ENCODE peak calls at places on chromosomes 3 and 15, in seven cellular contexts. One of them, this sample, is unnamed.

GRCh38 chr15:84781505-84781904 is 33.1 kb downstream of the ZNF592 start:
- DNase-seq in lung: no peak
- DNase-seq in HCT116: no peak
- DNase-seq in fibroblast of pulmonary artery: no peak
- DNase-seq in CD14-positive monocyte: no peak
- DNase-seq in fibroblast of mammary gland: peak
- DNase-seq in neural progenitor cell: no peak
- DNase-seq in this sample: no peak

GRCh38 chr15:87354661-87355410 is 901.7 kb downstream of the NTRK3 start:
- DNase-seq in fibroblast of pulmonary artery: peak
- DNase-seq in CD14-positive monocyte: no peak
- DNase-seq in lung: no peak
- DNase-seq in neural progenitor cell: no peak
- DNase-seq in fibroblast of mammary gland: peak
- DNase-seq in HCT116: no peak
- DNase-seq in this sample: peak

GRCh38 chr15:71333839-71334238 is 218.6 kb downstream of the THSD4 start:
- DNase-seq in neural progenitor cell: no peak
- DNase-seq in lung: no peak
- DNase-seq in CD14-positive monocyte: no peak
- DNase-seq in fibroblast of pulmonary artery: peak
- DNase-seq in fibroblast of mammary gland: peak
- DNase-seq in HCT116: no peak
- DNase-seq in this sample: peak

GRCh38 chr3:126402666-126403302 is 8.1 kb downstream of the CFAP100 start:
- DNase-seq in neural progenitor cell: no peak
- DNase-seq in HCT116: no peak
- DNase-seq in lung: no peak
- DNase-seq in fibroblast of pulmonary artery: no peak
- DNase-seq in fibroblast of mammary gland: no peak
- DNase-seq in CD14-positive monocyte: peak
- DNase-seq in this sample: no peak

GRCh38 chr3:28326458-28326926 is 22.0 kb upstream of the ZCWPW2 start:
- DNase-seq in fibroblast of pulmonary artery: no peak
- DNase-seq in fibroblast of mammary gland: peak
- DNase-seq in lung: no peak
- DNase-seq in neural progenitor cell: no peak
- DNase-seq in HCT116: no peak
- DNase-seq in CD14-positive monocyte: no peak
- DNase-seq in this sample: no peak

GRCh38 chr3:143207338-143207961 is 87.9 kb downstream of the CHST2 start:
- DNase-seq in HCT116: no peak
- DNase-seq in neural progenitor cell: peak
- DNase-seq in fibroblast of mammary gland: peak
- DNase-seq in lung: no peak
- DNase-seq in CD14-positive monocyte: no peak
- DNase-seq in fibroblast of pulmonary artery: peak
- DNase-seq in this sample: peak

GRCh38 chr3:163039636-163040035 is 1543.0 kb downstream of the OTOL1 start:
- DNase-seq in lung: no peak
- DNase-seq in neural progenitor cell: no peak
- DNase-seq in fibroblast of pulmonary artery: no peak
- DNase-seq in CD14-positive monocyte: no peak
- DNase-seq in fibroblast of mammary gland: no peak
- DNase-seq in HCT116: no peak
- DNase-seq in this sample: no peak

GRCh38 chr3:111666041-111666735 is 71.0 kb upstream of the ZBED2 start:
- DNase-seq in fibroblast of mammary gland: no peak
- DNase-seq in CD14-positive monocyte: no peak
- DNase-seq in fibroblast of pulmonary artery: no peak
- DNase-seq in HCT116: no peak
- DNase-seq in lung: no peak
- DNase-seq in neural progenitor cell: no peak
- DNase-seq in this sample: no peak

GRCh38 chr15:47717036-47717611 is at the start of gene SEMA6D:
- DNase-seq in CD14-positive monocyte: no peak
- DNase-seq in fibroblast of mammary gland: peak
- DNase-seq in lung: peak
- DNase-seq in HCT116: no peak
- DNase-seq in neural progenitor cell: peak
- DNase-seq in fibroblast of pulmonary artery: peak
- DNase-seq in this sample: peak

GRCh38 chr15:42591238-42591936 is 16.0 kb downstream of the STARD9 start:
- DNase-seq in HCT116: no peak
- DNase-seq in neural progenitor cell: no peak
- DNase-seq in fibroblast of pulmonary artery: peak
- DNase-seq in lung: no peak
- DNase-seq in CD14-positive monocyte: no peak
- DNase-seq in fibroblast of mammary gland: peak
- DNase-seq in this sample: peak

GRCh38 chr3:45010718-45011355 is 15.3 kb upstream of the CLEC3B start:
- DNase-seq in CD14-positive monocyte: no peak
- DNase-seq in lung: no peak
- DNase-seq in HCT116: no peak
- DNase-seq in fibroblast of pulmonary artery: peak
- DNase-seq in neural progenitor cell: no peak
- DNase-seq in fibroblast of mammary gland: peak
- DNase-seq in this sample: peak

GRCh38 chr3:160815280-160815679 is 59.2 kb downstream of the PPM1L start:
- DNase-seq in lung: no peak
- DNase-seq in CD14-positive monocyte: no peak
- DNase-seq in HCT116: no peak
- DNase-seq in neural progenitor cell: no peak
- DNase-seq in fibroblast of pulmonary artery: no peak
- DNase-seq in fibroblast of mammary gland: no peak
- DNase-seq in this sample: no peak

GRCh38 chr3:45509038-45509767 is 85.3 kb upstream of the LIMD1 start:
- DNase-seq in HCT116: peak
- DNase-seq in lung: no peak
- DNase-seq in neural progenitor cell: no peak
- DNase-seq in CD14-positive monocyte: no peak
- DNase-seq in fibroblast of pulmonary artery: peak
- DNase-seq in fibroblast of mammary gland: peak
- DNase-seq in this sample: peak

DNA sequence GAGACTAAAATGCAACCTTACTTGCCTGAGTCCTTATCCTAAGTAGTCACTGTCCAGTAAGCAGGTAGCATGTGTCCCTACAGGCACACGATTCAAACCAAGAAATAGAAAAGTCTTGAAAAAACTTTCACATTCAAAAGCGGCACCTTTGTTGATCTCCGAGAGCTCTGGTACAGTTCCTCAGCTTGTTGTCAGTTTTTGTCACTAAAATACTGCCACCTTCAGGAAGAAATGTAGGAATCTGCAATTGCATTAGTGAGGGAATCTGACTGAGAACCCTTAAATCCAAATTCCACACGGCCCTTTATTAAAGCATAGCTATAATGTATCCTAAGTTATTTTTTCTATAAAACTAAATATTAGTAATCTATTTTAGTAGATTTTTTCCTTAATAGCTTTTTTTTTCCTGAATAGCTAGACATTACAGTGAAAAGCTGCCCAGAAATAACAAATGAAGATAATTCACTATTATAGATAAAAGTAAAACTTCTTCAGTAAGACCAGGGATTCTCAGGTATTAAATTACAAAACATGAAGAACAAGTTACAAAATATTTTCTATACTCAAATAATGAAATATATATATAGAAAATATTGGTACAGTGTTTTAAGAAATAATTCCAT is 44.0 kb downstream of the CCDC54 start:
- DNase-seq in fibroblast of pulmonary artery: peak
- DNase-seq in HCT116: peak
- DNase-seq in lung: no peak
- DNase-seq in neural progenitor cell: peak
- DNase-seq in fibroblast of mammary gland: peak
- DNase-seq in CD14-positive monocyte: no peak
- DNase-seq in this sample: peak
- TF ChIP-seq CTCF in fibroblast of pulmonary artery: peak
- TF ChIP-seq CTCF in HCT116: peak
- TF ChIP-seq CTCF in lung: peak
- TF ChIP-seq CTCF in neural progenitor cell: peak
- TF ChIP-seq CTCF in fibroblast of mammary gland: peak
- TF ChIP-seq CTCF in CD14-positive monocyte: peak
- TF ChIP-seq CTCF in this sample: peak

DNA sequence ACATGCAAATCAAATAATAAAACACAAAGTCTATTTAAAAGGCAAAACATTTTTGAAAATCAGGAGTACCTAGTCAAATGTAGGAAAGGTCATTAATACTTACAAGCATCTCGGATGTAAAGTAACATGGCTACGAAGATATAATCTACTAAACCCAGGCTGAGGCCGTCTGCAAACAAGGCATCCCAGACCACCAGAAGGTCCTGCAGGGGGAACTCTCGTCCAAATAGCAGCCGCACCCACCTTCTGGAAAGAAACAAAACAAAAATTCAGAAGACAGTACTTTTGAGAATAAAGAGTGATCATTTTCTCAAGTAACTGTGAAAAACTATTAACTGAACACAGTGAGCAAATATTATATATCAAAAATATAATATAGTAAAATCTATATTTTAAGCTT is 423.1 kb downstream of the PLCL2 start:
- DNase-seq in lung: no peak
- DNase-seq in CD14-positive monocyte: no peak
- DNase-seq in fibroblast of pulmonary artery: no peak
- DNase-seq in HCT116: no peak
- DNase-seq in neural progenitor cell: no peak
- DNase-seq in fibroblast of mammary gland: no peak
- DNase-seq in this sample: no peak
- TF ChIP-seq CTCF in lung: no peak
- TF ChIP-seq CTCF in CD14-positive monocyte: no peak
- TF ChIP-seq CTCF in fibroblast of pulmonary artery: no peak
- TF ChIP-seq CTCF in HCT116: no peak
- TF ChIP-seq CTCF in neural progenitor cell: peak
- TF ChIP-seq CTCF in fibroblast of mammary gland: no peak
- TF ChIP-seq CTCF in this sample: no peak

GRCh38 chr3:142065344-142065743 is 84.0 kb downstream of the TFDP2 start:
- DNase-seq in fibroblast of pulmonary artery: no peak
- DNase-seq in neural progenitor cell: no peak
- DNase-seq in CD14-positive monocyte: no peak
- DNase-seq in lung: no peak
- DNase-seq in fibroblast of mammary gland: no peak
- DNase-seq in HCT116: no peak
- DNase-seq in this sample: no peak
- TF ChIP-seq CTCF in fibroblast of pulmonary artery: no peak
- TF ChIP-seq CTCF in neural progenitor cell: no peak
- TF ChIP-seq CTCF in CD14-positive monocyte: no peak
- TF ChIP-seq CTCF in lung: no peak
- TF ChIP-seq CTCF in fibroblast of mammary gland: no peak
- TF ChIP-seq CTCF in HCT116: no peak
- TF ChIP-seq CTCF in this sample: no peak

DNA sequence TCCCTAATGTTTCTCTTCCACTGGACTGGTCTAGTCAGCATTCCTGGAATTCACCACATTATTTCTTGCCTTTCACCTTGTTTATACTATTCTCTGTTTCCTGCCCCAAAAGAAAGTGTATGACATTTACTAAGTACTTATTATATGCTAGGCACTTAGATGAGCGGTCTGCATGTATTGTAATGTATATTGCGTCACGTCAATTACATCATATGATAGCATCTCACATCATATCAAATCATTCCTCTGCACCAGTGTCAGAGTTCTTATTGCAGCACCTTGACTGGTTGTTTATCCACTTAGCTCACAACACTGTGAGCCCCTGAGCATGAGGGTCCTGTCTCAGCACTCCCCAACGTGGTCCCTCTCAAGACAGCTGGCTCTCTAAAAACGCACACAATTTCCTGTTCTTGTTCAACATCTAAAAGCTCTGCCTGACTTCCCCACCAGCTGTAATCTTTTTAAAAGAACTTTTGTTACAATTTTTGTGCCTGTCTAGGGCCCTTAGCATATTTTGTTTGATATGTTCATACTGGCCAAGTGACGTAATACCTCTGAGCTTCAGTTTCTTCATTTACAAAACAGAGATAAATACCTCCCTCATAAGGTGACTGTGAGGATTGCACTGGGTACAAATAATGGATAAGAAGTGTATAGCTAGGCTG is 58.8 kb downstream of the ARHGAP31 start:
- DNase-seq in CD14-positive monocyte: no peak
- DNase-seq in fibroblast of mammary gland: peak
- DNase-seq in HCT116: peak
- DNase-seq in lung: no peak
- DNase-seq in fibroblast of pulmonary artery: peak
- DNase-seq in neural progenitor cell: no peak
- DNase-seq in this sample: peak
- TF ChIP-seq CTCF in CD14-positive monocyte: peak
- TF ChIP-seq CTCF in fibroblast of mammary gland: peak
- TF ChIP-seq CTCF in HCT116: peak
- TF ChIP-seq CTCF in lung: no peak
- TF ChIP-seq CTCF in fibroblast of pulmonary artery: peak
- TF ChIP-seq CTCF in neural progenitor cell: peak
- TF ChIP-seq CTCF in this sample: peak

GRCh38 chr3:105366302-105367062 is at the start of gene ALCAM:
- DNase-seq in HCT116: peak
- DNase-seq in fibroblast of mammary gland: peak
- DNase-seq in neural progenitor cell: peak
- DNase-seq in lung: peak
- DNase-seq in fibroblast of pulmonary artery: peak
- DNase-seq in CD14-positive monocyte: peak
- DNase-seq in this sample: peak
- TF ChIP-seq CTCF in HCT116: peak
- TF ChIP-seq CTCF in fibroblast of mammary gland: peak
- TF ChIP-seq CTCF in neural progenitor cell: peak
- TF ChIP-seq CTCF in lung: peak
- TF ChIP-seq CTCF in fibroblast of pulmonary artery: peak
- TF ChIP-seq CTCF in CD14-positive monocyte: peak
- TF ChIP-seq CTCF in this sample: peak

DNA sequence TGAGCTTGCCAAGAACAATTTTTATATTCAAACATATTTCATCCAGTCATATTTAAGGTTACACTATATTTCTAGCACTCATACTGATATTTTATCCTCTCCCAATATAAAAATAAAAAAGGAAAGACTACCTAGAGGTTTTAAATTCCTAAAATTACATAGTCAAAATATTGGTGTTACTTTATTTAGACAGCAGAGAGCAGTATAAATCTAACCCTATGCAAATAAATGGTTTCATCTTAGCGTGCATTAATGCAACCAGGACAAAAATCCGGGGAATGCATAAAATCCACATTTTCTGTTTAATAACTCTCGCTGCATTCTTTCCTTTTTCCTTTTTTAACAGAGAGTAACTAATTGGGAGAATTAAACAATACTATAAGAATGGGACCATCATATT is 1447.4 kb upstream of the ALCAM start:
- DNase-seq in lung: no peak
- DNase-seq in HCT116: no peak
- DNase-seq in fibroblast of pulmonary artery: no peak
- DNase-seq in CD14-positive monocyte: no peak
- DNase-seq in neural progenitor cell: no peak
- DNase-seq in fibroblast of mammary gland: no peak
- DNase-seq in this sample: no peak
- TF ChIP-seq CTCF in lung: no peak
- TF ChIP-seq CTCF in HCT116: peak
- TF ChIP-seq CTCF in fibroblast of pulmonary artery: no peak
- TF ChIP-seq CTCF in CD14-positive monocyte: no peak
- TF ChIP-seq CTCF in neural progenitor cell: no peak
- TF ChIP-seq CTCF in fibroblast of mammary gland: no peak
- TF ChIP-seq CTCF in this sample: no peak

This sample was measured in cardiac fibroblast.